ENCODE peak calls at places on chromosomes 6 and 20, in seven cellular contexts. Q is epithelial cell of prostate; I is left ventricle myocardium superior; S is A172; Y is activated CD8-positive, alpha-beta memory T cell treated with anti-CD3 and anti-CD28 coated beads for 4 hours; F is upper lobe of right lung; H is T-helper 9 cell. V is an unnamed sample.

GRCh38 chr20:23374441-23374840 is 12.5 kb downstream of the GZF1 start:
- DNase-seq in F (no peak), S (no peak), Q (no peak), H (no peak), I (no peak), Y (no peak), V (no peak)

GRCh38 chr20:37880726-37881591 is 22.0 kb upstream of the VSTM2L start:
- DNase-seq in F (no peak), Y (no peak), I (peak), H (no peak), Q (no peak), S (no peak), V (no peak)

GRCh38 chr20:50987493-50988210 is 29.0 kb downstream of the MOCS3 start:
- DNase-seq in H (peak), F (no peak), Q (peak), S (peak), I (no peak), Y (peak), V (peak)

GRCh38 chr6:109527989-109528388 is 45.0 kb upstream of the ZBTB24 start:
- DNase-seq in H (no peak), Q (no peak), Y (no peak), S (no peak), F (no peak), I (no peak), V (peak)

GRCh38 chr6:122035193-122035592 is 364.3 kb upstream of the HSF2 start:
- DNase-seq in H (no peak), I (no peak), Y (no peak), F (no peak), S (no peak), Q (no peak), V (no peak)

GRCh38 chr6:54981647-54982046 is 135.1 kb downstream of the FAM83B start:
- DNase-seq in F (no peak), Y (no peak), I (no peak), H (no peak), Q (no peak), S (no peak), V (no peak)

GRCh38 chr20:1943267-1944002 is 48.2 kb downstream of the SIRPA start:
- DNase-seq in Q (peak), F (no peak), I (peak), H (no peak), S (no peak), Y (no peak), V (no peak)

GRCh38 chr6:130872250-130873095 is 45.3 kb downstream of the SMLR1 start:
- DNase-seq in I (peak), H (peak), F (peak), Y (peak), S (peak), Q (no peak), V (peak)

GRCh38 chr6:158353851-158354508 is 41.7 kb downstream of the TULP4 start:
- DNase-seq in Q (no peak), I (no peak), F (no peak), H (no peak), Y (no peak), S (peak), V (no peak)

GRCh38 chr6:87539554-87539953 is 50.2 kb downstream of the RARS2 start:
- DNase-seq in I (no peak), Q (no peak), S (no peak), H (no peak), F (no peak), Y (no peak), V (no peak)

GRCh38 chr6:11497881-11498280 is 39.7 kb upstream of the TMEM170B start:
- DNase-seq in S (no peak), Y (no peak), H (no peak), Q (peak), F (no peak), I (no peak), V (no peak)

GRCh38 chr6:3762359-3762758 is 10.8 kb upstream of the PXDC1 start:
- DNase-seq in F (no peak), H (no peak), Q (no peak), Y (no peak), I (no peak), S (no peak), V (no peak)

GRCh38 chr6:56671651-56672461 is 29.2 kb upstream of the DST start:
- DNase-seq in I (no peak), H (no peak), S (no peak), Q (no peak), Y (no peak), F (no peak), V (no peak)

GRCh38 chr20:8019998-8020247 is 362 bp upstream of the TMX4 start:
- DNase-seq in Q (no peak), Y (no peak), F (no peak), H (no peak), I (no peak), S (no peak), V (no peak)

GRCh38 chr6:123030292-123030691 is 34.3 kb downstream of the CLVS2 start:
- DNase-seq in I (no peak), S (peak), H (no peak), Y (no peak), Q (no peak), F (no peak), V (no peak)

GRCh38 chr6:40398810-40399477 is 188.2 kb downstream of the LRFN2 start:
- DNase-seq in I (no peak), Y (no peak), S (no peak), Q (no peak), F (no peak), H (no peak), V (no peak)

GRCh38 chr20:17504326-17504897 is 26.8 kb downstream of the BFSP1 start:
- DNase-seq in H (no peak), S (no peak), F (no peak), Y (no peak), I (no peak), Q (no peak), V (no peak)

GRCh38 chr6:85498596-85499258 is 48.8 kb downstream of the NT5E start:
- DNase-seq in Q (peak), S (peak), Y (no peak), H (no peak), F (no peak), I (no peak), V (no peak)

GRCh38 chr6:163646133-163646532 is 231.6 kb downstream of the QKI start:
- DNase-seq in S (no peak), Y (no peak), F (no peak), I (no peak), Q (no peak), H (no peak), V (no peak)

GRCh38 chr20:49418156-49418555 is 64.3 kb downstream of the KCNB1 start:
- DNase-seq in F (no peak), Y (no peak), H (no peak), S (no peak), Q (no peak), I (no peak), V (no peak)

GRCh38 chr6:98834060-98835031 is at the start of gene POU3F2:
- DNase-seq in F (peak), S (peak), I (peak), H (peak), Q (peak), Y (peak), V (peak)

GRCh38 chr6:33428891-33429744 is 9.3 kb downstream of the SYNGAP1 start:
- DNase-seq in I (no peak), Q (no peak), F (no peak), H (no peak), S (no peak), Y (no peak), V (no peak)

GRCh38 chr6:10414766-10415592 is at the start of gene TFAP2A:
- DNase-seq in F (no peak), Q (peak), Y (no peak), I (no peak), H (no peak), S (peak), V (peak)

GRCh38 chr20:57468523-57469417 is 56.2 kb downstream of the CTCFL start:
- DNase-seq in Q (no peak), H (no peak), Y (no peak), F (peak), I (no peak), S (no peak), V (no peak)

GRCh38 chr20:25039697-25040437 is 18.1 kb downstream of the ACSS1 start:
- DNase-seq in H (no peak), Y (no peak), I (peak), Q (no peak), S (peak), F (peak), V (no peak)

GRCh38 chr6:39870950-39871349 is 63.3 kb downstream of the MOCS1 start:
- DNase-seq in I (no peak), H (no peak), S (no peak), Y (no peak), Q (no peak), F (no peak), V (no peak)

GRCh38 chr20:22346716-22347115 is 237.7 kb downstream of the FOXA2 start:
- DNase-seq in H (no peak), Y (no peak), S (no peak), I (no peak), Q (peak), F (no peak), V (no peak)

GRCh38 chr6:1630212-1630770 is 20.6 kb downstream of the FOXC1 start:
- DNase-seq in I (no peak), F (no peak), Q (no peak), H (no peak), Y (no peak), S (no peak), V (no peak)

GRCh38 chr6:50992704-50993625 is 174.3 kb downstream of the TFAP2B start:
- DNase-seq in S (no peak), H (no peak), Y (no peak), F (no peak), Q (no peak), I (no peak), V (no peak)

GRCh38 chr6:34319471-34319885 is 70.7 kb upstream of the SMIM29 start:
- DNase-seq in Y (no peak), S (no peak), Q (peak), I (no peak), H (no peak), F (no peak), V (no peak)

GRCh38 chr20:60126975-60127374 is 168.8 kb downstream of the CDH26 start:
- DNase-seq in S (no peak), I (no peak), H (no peak), Y (no peak), F (no peak), Q (no peak), V (no peak)

GRCh38 chr6:34445313-34445860 is 19.5 kb upstream of the RPS10 start:
- DNase-seq in H (no peak), S (no peak), Q (no peak), F (no peak), I (no peak), Y (no peak), V (no peak)

GRCh38 chr20:37586078-37586477 is 58.4 kb upstream of the BLCAP start:
- DNase-seq in F (no peak), Y (no peak), H (no peak), S (no peak), I (no peak), Q (no peak), V (no peak)

GRCh38 chr6:63813531-63813930 is 177.9 kb downstream of the PHF3 start:
- DNase-seq in H (no peak), S (no peak), Y (no peak), Q (no peak), F (no peak), I (no peak), V (no peak)

GRCh38 chr6:15398657-15399287 is 152.9 kb downstream of the JARID2 start:
- DNase-seq in I (no peak), F (no peak), S (no peak), Y (no peak), Q (no peak), H (no peak), V (no peak)

V was measured in ACHN.